ENCODE peak calls at places on chromosomes 7 and 10, in seven cellular contexts. One of them, this sample, is unnamed.

GRCh38 chr10:43282881-43283280 is 16.0 kb upstream of the RASGEF1A start:
- DNase-seq in left lung: no peak
- DNase-seq in A549: no peak
- DNase-seq in psoas muscle: no peak
- DNase-seq in kidney: peak; percentile 59
- DNase-seq in heart left ventricle: no peak
- DNase-seq in suprapubic skin: no peak
- DNase-seq in this sample: no peak

GRCh38 chr7:26631601-26632000 is 232.8 kb downstream of the SKAP2 start:
- DNase-seq in left lung: no peak
- DNase-seq in A549: no peak
- DNase-seq in psoas muscle: no peak
- DNase-seq in kidney: no peak
- DNase-seq in heart left ventricle: no peak
- DNase-seq in suprapubic skin: no peak
- DNase-seq in this sample: no peak

GRCh38 chr7:40717242-40717641 is 582.4 kb downstream of the SUGCT start:
- DNase-seq in left lung: peak; percentile 71
- DNase-seq in A549: peak; percentile 12
- DNase-seq in psoas muscle: peak; percentile 76
- DNase-seq in kidney: peak; percentile 79
- DNase-seq in heart left ventricle: peak; percentile 74
- DNase-seq in suprapubic skin: peak; percentile 80
- DNase-seq in this sample: peak; percentile 69

GRCh38 chr7:158649279-158649678 is 55.3 kb downstream of the NCAPG2 start:
- DNase-seq in left lung: no peak
- DNase-seq in A549: peak; percentile 55
- DNase-seq in psoas muscle: no peak
- DNase-seq in kidney: no peak
- DNase-seq in heart left ventricle: no peak
- DNase-seq in suprapubic skin: no peak
- DNase-seq in this sample: no peak

GRCh38 chr10:557792-558328 is 131.6 kb downstream of the DIP2C start:
- DNase-seq in left lung: no peak
- DNase-seq in A549: no peak
- DNase-seq in psoas muscle: no peak
- DNase-seq in kidney: no peak
- DNase-seq in heart left ventricle: no peak
- DNase-seq in suprapubic skin: no peak
- DNase-seq in this sample: no peak

GRCh38 chr10:70923696-70924095 is 35.3 kb upstream of the PCBD1 start:
- DNase-seq in left lung: peak; percentile 59
- DNase-seq in A549: no peak
- DNase-seq in psoas muscle: no peak
- DNase-seq in kidney: no peak
- DNase-seq in heart left ventricle: no peak
- DNase-seq in suprapubic skin: no peak
- DNase-seq in this sample: no peak

GRCh38 chr10:75801121-75801520 is 369.7 kb downstream of the LRMDA start:
- DNase-seq in left lung: no peak
- DNase-seq in A549: no peak
- DNase-seq in psoas muscle: no peak
- DNase-seq in kidney: no peak
- DNase-seq in heart left ventricle: no peak
- DNase-seq in suprapubic skin: no peak
- DNase-seq in this sample: no peak

GRCh38 chr7:107505997-107506682 is 36.3 kb downstream of the GPR22 start:
- DNase-seq in left lung: no peak
- DNase-seq in A549: no peak
- DNase-seq in psoas muscle: no peak
- DNase-seq in kidney: no peak
- DNase-seq in heart left ventricle: no peak
- DNase-seq in suprapubic skin: no peak
- DNase-seq in this sample: no peak

GRCh38 chr10:97969538-97969937 is 60.9 kb downstream of the CRTAC1 start:
- DNase-seq in left lung: no peak
- DNase-seq in A549: no peak
- DNase-seq in psoas muscle: no peak
- DNase-seq in kidney: no peak
- DNase-seq in heart left ventricle: no peak
- DNase-seq in suprapubic skin: no peak
- DNase-seq in this sample: no peak

GRCh38 chr7:16420649-16421332 is 547 bp downstream of the CRPPA start:
- DNase-seq in left lung: peak; percentile 92
- DNase-seq in A549: peak; percentile 76
- DNase-seq in psoas muscle: peak; percentile 90
- DNase-seq in kidney: peak; percentile 95
- DNase-seq in heart left ventricle: peak; percentile 93
- DNase-seq in suprapubic skin: peak; percentile 89
- DNase-seq in this sample: peak; percentile 90

GRCh38 chr7:149799397-149800168 is 26.2 kb upstream of the ZNF467 start:
- DNase-seq in left lung: no peak
- DNase-seq in A549: no peak
- DNase-seq in psoas muscle: no peak
- DNase-seq in kidney: no peak
- DNase-seq in heart left ventricle: peak; percentile 52
- DNase-seq in suprapubic skin: no peak
- DNase-seq in this sample: no peak

GRCh38 chr7:2934211-2934731 is 90.2 kb upstream of the GNA12 start:
- DNase-seq in left lung: peak; percentile 63
- DNase-seq in A549: peak; percentile 55
- DNase-seq in psoas muscle: no peak
- DNase-seq in kidney: peak; percentile 60
- DNase-seq in heart left ventricle: no peak
- DNase-seq in suprapubic skin: peak; percentile 50
- DNase-seq in this sample: peak; percentile 43

GRCh38 chr10:112177247-112177646 is 6.3 kb downstream of the GPAM start:
- DNase-seq in left lung: no peak
- DNase-seq in A549: no peak
- DNase-seq in psoas muscle: no peak
- DNase-seq in kidney: no peak
- DNase-seq in heart left ventricle: no peak
- DNase-seq in suprapubic skin: no peak
- DNase-seq in this sample: no peak

GRCh38 chr7:43136064-43136463 is 23.6 kb downstream of the HECW1 start:
- DNase-seq in left lung: no peak
- DNase-seq in A549: no peak
- DNase-seq in psoas muscle: no peak
- DNase-seq in kidney: no peak
- DNase-seq in heart left ventricle: no peak
- DNase-seq in suprapubic skin: no peak
- DNase-seq in this sample: no peak

GRCh38 chr10:125148021-125148439 is 12.3 kb downstream of the CTBP2 start:
- DNase-seq in left lung: no peak
- DNase-seq in A549: no peak
- DNase-seq in psoas muscle: peak; percentile 76
- DNase-seq in kidney: no peak
- DNase-seq in heart left ventricle: peak; percentile 52
- DNase-seq in suprapubic skin: no peak
- DNase-seq in this sample: peak; percentile 84

GRCh38 chr10:61835069-61835908 is 66.2 kb upstream of the ARID5B start:
- DNase-seq in left lung: no peak
- DNase-seq in A549: peak; percentile 13
- DNase-seq in psoas muscle: no peak
- DNase-seq in kidney: no peak
- DNase-seq in heart left ventricle: no peak
- DNase-seq in suprapubic skin: no peak
- DNase-seq in this sample: no peak

GRCh38 chr7:37018954-37019353 is 294.7 kb upstream of the AOAH start:
- DNase-seq in left lung: no peak
- DNase-seq in A549: no peak
- DNase-seq in psoas muscle: no peak
- DNase-seq in kidney: no peak
- DNase-seq in heart left ventricle: no peak
- DNase-seq in suprapubic skin: no peak
- DNase-seq in this sample: no peak

GRCh38 chr7:98282727-98283126 is 1.2 kb downstream of the BRI3 start:
- DNase-seq in left lung: no peak
- DNase-seq in A549: no peak
- DNase-seq in psoas muscle: no peak
- DNase-seq in kidney: no peak
- DNase-seq in heart left ventricle: no peak
- DNase-seq in suprapubic skin: no peak
- DNase-seq in this sample: no peak

GRCh38 chr10:132151951-132152505 is 34.7 kb upstream of the DPYSL4 start:
- DNase-seq in left lung: peak; percentile 62
- DNase-seq in A549: no peak
- DNase-seq in psoas muscle: peak; percentile 20
- DNase-seq in kidney: peak; percentile 26
- DNase-seq in heart left ventricle: peak; percentile 14
- DNase-seq in suprapubic skin: no peak
- DNase-seq in this sample: peak; percentile 49

GRCh38 chr10:12350925-12351324 is 1.6 kb downstream of the CAMK1D start:
- DNase-seq in left lung: no peak
- DNase-seq in A549: no peak
- DNase-seq in psoas muscle: no peak
- DNase-seq in kidney: no peak
- DNase-seq in heart left ventricle: no peak
- DNase-seq in suprapubic skin: no peak
- DNase-seq in this sample: no peak

GRCh38 chr10:12348870-12349627 is at the start of gene CAMK1D:
- DNase-seq in left lung: peak; percentile 97
- DNase-seq in A549: peak; percentile 60
- DNase-seq in psoas muscle: peak; percentile 87
- DNase-seq in kidney: peak; percentile 96
- DNase-seq in heart left ventricle: peak; percentile 81
- DNase-seq in suprapubic skin: peak; percentile 91
- DNase-seq in this sample: peak; percentile 81

GRCh38 chr10:12349628-12350166 is 350 bp downstream of the CAMK1D start:
- DNase-seq in left lung: no peak
- DNase-seq in A549: no peak
- DNase-seq in psoas muscle: no peak
- DNase-seq in kidney: no peak
- DNase-seq in heart left ventricle: no peak
- DNase-seq in suprapubic skin: no peak
- DNase-seq in this sample: no peak

GRCh38 chr10:12351447-12351846 is 2.1 kb downstream of the CAMK1D start:
- DNase-seq in left lung: peak; percentile 77
- DNase-seq in A549: no peak
- DNase-seq in psoas muscle: no peak
- DNase-seq in kidney: peak; percentile 71
- DNase-seq in heart left ventricle: peak; percentile 28
- DNase-seq in suprapubic skin: no peak
- DNase-seq in this sample: no peak

GRCh38 chr10:12350167-12350872 is 973 bp downstream of the CAMK1D start:
- DNase-seq in left lung: peak; percentile 86
- DNase-seq in A549: peak; percentile 51
- DNase-seq in psoas muscle: peak; percentile 56
- DNase-seq in kidney: peak; percentile 81
- DNase-seq in heart left ventricle: peak; percentile 43
- DNase-seq in suprapubic skin: peak; percentile 71
- DNase-seq in this sample: peak; percentile 53
- TF ChIP-seq CTCF in left lung: no peak
- TF ChIP-seq CTCF in A549: no peak
- TF ChIP-seq CTCF in psoas muscle: no peak
- TF ChIP-seq CTCF in kidney: no peak
- TF ChIP-seq CTCF in heart left ventricle: no peak
- TF ChIP-seq CTCF in suprapubic skin: no peak
- TF ChIP-seq CTCF in this sample: peak; percentile 38

GRCh38 chr7:88318196-88318595 is 11.5 kb upstream of the STEAP4 start:
- DNase-seq in left lung: no peak
- DNase-seq in A549: no peak
- DNase-seq in psoas muscle: no peak
- DNase-seq in kidney: no peak
- DNase-seq in heart left ventricle: no peak
- DNase-seq in suprapubic skin: no peak
- DNase-seq in this sample: no peak

GRCh38 chr7:88324699-88325098 is 18.0 kb upstream of the STEAP4 start:
- DNase-seq in left lung: no peak
- DNase-seq in A549: no peak
- DNase-seq in psoas muscle: no peak
- DNase-seq in kidney: no peak
- DNase-seq in heart left ventricle: no peak
- DNase-seq in suprapubic skin: no peak
- DNase-seq in this sample: no peak

GRCh38 chr7:88321694-88322093 is 15.0 kb upstream of the STEAP4 start:
- DNase-seq in left lung: no peak
- DNase-seq in A549: no peak
- DNase-seq in psoas muscle: no peak
- DNase-seq in kidney: no peak
- DNase-seq in heart left ventricle: no peak
- DNase-seq in suprapubic skin: no peak
- DNase-seq in this sample: no peak

GRCh38 chr7:88317422-88317821 is 10.7 kb upstream of the STEAP4 start:
- DNase-seq in left lung: no peak
- DNase-seq in A549: no peak
- DNase-seq in psoas muscle: no peak
- DNase-seq in kidney: no peak
- DNase-seq in heart left ventricle: no peak
- DNase-seq in suprapubic skin: no peak
- DNase-seq in this sample: no peak

DNA sequence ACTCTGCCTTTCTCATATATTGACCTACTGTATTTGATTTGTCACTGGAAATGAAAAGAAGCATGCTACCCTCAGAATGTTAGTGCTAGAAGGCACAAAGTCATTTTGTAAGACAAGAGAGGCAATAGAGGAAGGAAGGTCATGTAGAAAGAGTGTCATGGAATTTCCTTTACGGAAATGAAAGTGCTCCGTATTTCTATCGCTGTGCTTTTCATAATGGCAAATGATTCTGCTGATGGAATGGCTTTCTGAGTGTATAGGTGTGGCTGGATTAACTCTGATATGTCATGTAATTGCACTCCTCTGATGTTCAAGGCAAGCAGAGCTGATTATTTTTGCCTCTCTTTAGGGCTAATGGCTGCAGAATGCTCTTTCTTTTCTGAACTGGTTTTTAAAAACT is 15.5 kb upstream of the STEAP4 start:
- DNase-seq in left lung: no peak
- DNase-seq in A549: no peak
- DNase-seq in psoas muscle: no peak
- DNase-seq in kidney: no peak
- DNase-seq in heart left ventricle: no peak
- DNase-seq in suprapubic skin: no peak
- DNase-seq in this sample: no peak
- H3K4me1 ChIP-seq in left lung: no peaks in the 10 kb centered on the region
- H3K4me1 ChIP-seq in A549: no peaks in the 10 kb centered on the region
- H3K4me1 ChIP-seq in psoas muscle: peaks cover 3% of the 10 kb centered on the region
- H3K4me1 ChIP-seq in kidney: no peaks in the 10 kb centered on the region
- H3K4me1 ChIP-seq in heart left ventricle: no peaks in the 10 kb centered on the region
- H3K4me1 ChIP-seq in suprapubic skin: peaks cover 20% of the 10 kb centered on the region
- H3K4me1 ChIP-seq in this sample: no peaks in the 10 kb centered on the region

DNA sequence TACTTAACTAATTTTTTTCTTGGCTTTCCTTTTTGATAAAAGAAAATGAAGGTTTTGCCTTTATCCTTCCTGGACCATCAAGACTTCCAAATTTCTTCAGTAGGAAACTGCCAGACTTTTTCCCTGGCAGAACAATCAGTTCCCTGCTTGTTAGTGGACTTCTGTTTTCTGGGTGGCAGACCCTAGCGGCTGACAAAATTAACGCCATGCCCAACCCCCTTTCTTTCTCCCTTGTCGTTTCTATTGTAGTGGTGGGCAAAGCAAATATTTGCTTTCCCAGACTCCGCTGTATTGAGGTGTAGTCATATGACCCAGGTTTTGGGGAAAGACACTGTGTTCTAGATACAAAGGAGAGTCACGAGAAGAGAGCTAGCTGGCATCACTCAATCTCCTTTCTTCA is 7.7 kb downstream of the PON2 start:
- DNase-seq in left lung: no peak
- DNase-seq in A549: no peak
- DNase-seq in psoas muscle: no peak
- DNase-seq in kidney: no peak
- DNase-seq in heart left ventricle: no peak
- DNase-seq in suprapubic skin: no peak
- DNase-seq in this sample: no peak
- TF ChIP-seq CTCF in left lung: no peak
- TF ChIP-seq CTCF in A549: no peak
- TF ChIP-seq CTCF in psoas muscle: no peak
- TF ChIP-seq CTCF in kidney: no peak
- TF ChIP-seq CTCF in heart left ventricle: no peak
- TF ChIP-seq CTCF in suprapubic skin: no peak
- TF ChIP-seq CTCF in this sample: no peak

GRCh38 chr10:110244550-110244949 is 37.1 kb downstream of the MXI1 start:
- DNase-seq in left lung: no peak
- DNase-seq in A549: no peak
- DNase-seq in psoas muscle: no peak
- DNase-seq in kidney: no peak
- DNase-seq in heart left ventricle: no peak
- DNase-seq in suprapubic skin: no peak
- DNase-seq in this sample: no peak
- H3K4me1 ChIP-seq in left lung: no peaks in the 10 kb centered on the region
- H3K4me1 ChIP-seq in A549: no peaks in the 10 kb centered on the region
- H3K4me1 ChIP-seq in psoas muscle: peaks cover 15% of the 10 kb centered on the region
- H3K4me1 ChIP-seq in kidney: peaks cover 2% of the 10 kb centered on the region
- H3K4me1 ChIP-seq in heart left ventricle: peaks cover 3% of the 10 kb centered on the region
- H3K4me1 ChIP-seq in suprapubic skin: no peaks in the 10 kb centered on the region
- H3K4me1 ChIP-seq in this sample: peaks cover 55% of the 10 kb centered on the region